ENCODE peak calls at places on chromosomes 12 and 14, in eight cellular contexts. One of them, this sample, is unnamed. For H3K4me1 and H3K9me3, the result is how much of the 10 kb centered on the place peaks cover.

GRCh38 chr12:108047130-108047550 is 81.9 kb upstream of the WSCD2 start:
- DNase-seq in cardiac muscle cell: no peak
- DNase-seq in mucosa of descending colon: no peak
- DNase-seq in heart right ventricle: peak
- DNase-seq in GM12878: no peak
- DNase-seq in pancreas: no peak
- DNase-seq in neural progenitor cell: no peak
- DNase-seq in upper lobe of right lung: no peak
- DNase-seq in this sample: no peak

GRCh38 chr12:18345021-18345735 is 83.9 kb downstream of the PIK3C2G start:
- DNase-seq in cardiac muscle cell: no peak
- DNase-seq in mucosa of descending colon: no peak
- DNase-seq in heart right ventricle: no peak
- DNase-seq in GM12878: no peak
- DNase-seq in pancreas: no peak
- DNase-seq in neural progenitor cell: no peak
- DNase-seq in upper lobe of right lung: no peak
- DNase-seq in this sample: no peak

GRCh38 chr12:81558031-81558430 is 201.1 kb downstream of the PPFIA2 start:
- DNase-seq in cardiac muscle cell: no peak
- DNase-seq in mucosa of descending colon: no peak
- DNase-seq in heart right ventricle: no peak
- DNase-seq in GM12878: no peak
- DNase-seq in pancreas: no peak
- DNase-seq in neural progenitor cell: no peak
- DNase-seq in upper lobe of right lung: no peak
- DNase-seq in this sample: no peak

GRCh38 chr14:23869078-23869719 is 84.4 kb upstream of the DHRS4 start:
- DNase-seq in cardiac muscle cell: no peak
- DNase-seq in mucosa of descending colon: no peak
- DNase-seq in heart right ventricle: no peak
- DNase-seq in GM12878: no peak
- DNase-seq in pancreas: no peak
- DNase-seq in neural progenitor cell: no peak
- DNase-seq in upper lobe of right lung: no peak
- DNase-seq in this sample: no peak

GRCh38 chr12:2638273-2639019 is 156.3 kb upstream of the FKBP4 start:
- DNase-seq in cardiac muscle cell: no peak
- DNase-seq in mucosa of descending colon: no peak
- DNase-seq in heart right ventricle: no peak
- DNase-seq in GM12878: no peak
- DNase-seq in pancreas: no peak
- DNase-seq in neural progenitor cell: no peak
- DNase-seq in upper lobe of right lung: no peak
- DNase-seq in this sample: no peak

GRCh38 chr12:83634726-83635267 is 948.1 kb downstream of the TMTC2 start:
- DNase-seq in cardiac muscle cell: no peak
- DNase-seq in mucosa of descending colon: no peak
- DNase-seq in heart right ventricle: no peak
- DNase-seq in GM12878: no peak
- DNase-seq in pancreas: no peak
- DNase-seq in neural progenitor cell: no peak
- DNase-seq in upper lobe of right lung: no peak
- DNase-seq in this sample: no peak

GRCh38 chr14:73237786-73238261 is 518 bp downstream of the PAPLN start:
- DNase-seq in cardiac muscle cell: peak
- DNase-seq in mucosa of descending colon: no peak
- DNase-seq in heart right ventricle: no peak
- DNase-seq in GM12878: no peak
- DNase-seq in pancreas: no peak
- DNase-seq in neural progenitor cell: peak
- DNase-seq in upper lobe of right lung: no peak
- DNase-seq in this sample: no peak

GRCh38 chr12:53561590-53561953 is 54.3 kb upstream of the NPFF start:
- DNase-seq in cardiac muscle cell: no peak
- DNase-seq in mucosa of descending colon: no peak
- DNase-seq in heart right ventricle: no peak
- DNase-seq in GM12878: no peak
- DNase-seq in pancreas: no peak
- DNase-seq in neural progenitor cell: no peak
- DNase-seq in upper lobe of right lung: no peak
- DNase-seq in this sample: no peak

GRCh38 chr12:101619026-101619827 is 24.5 kb downstream of the MYBPC1 start:
- DNase-seq in cardiac muscle cell: no peak
- DNase-seq in mucosa of descending colon: no peak
- DNase-seq in heart right ventricle: no peak
- DNase-seq in GM12878: no peak
- DNase-seq in pancreas: no peak
- DNase-seq in neural progenitor cell: no peak
- DNase-seq in upper lobe of right lung: no peak
- DNase-seq in this sample: no peak

GRCh38 chr12:47736877-47737676 is 11.8 kb upstream of the ENDOU start:
- DNase-seq in cardiac muscle cell: peak
- DNase-seq in mucosa of descending colon: peak
- DNase-seq in heart right ventricle: peak
- DNase-seq in GM12878: no peak
- DNase-seq in pancreas: peak
- DNase-seq in neural progenitor cell: no peak
- DNase-seq in upper lobe of right lung: peak
- DNase-seq in this sample: peak

GRCh38 chr12:52145941-52146821 is 45.6 kb downstream of the KRT80 start:
- DNase-seq in cardiac muscle cell: no peak
- DNase-seq in mucosa of descending colon: no peak
- DNase-seq in heart right ventricle: no peak
- DNase-seq in GM12878: no peak
- DNase-seq in pancreas: no peak
- DNase-seq in neural progenitor cell: no peak
- DNase-seq in upper lobe of right lung: no peak
- DNase-seq in this sample: no peak

GRCh38 chr12:4849024-4849594 is 60.6 kb upstream of the KCNA1 start:
- DNase-seq in cardiac muscle cell: peak
- DNase-seq in mucosa of descending colon: no peak
- DNase-seq in heart right ventricle: no peak
- DNase-seq in GM12878: no peak
- DNase-seq in pancreas: no peak
- DNase-seq in neural progenitor cell: peak
- DNase-seq in upper lobe of right lung: no peak
- DNase-seq in this sample: no peak

GRCh38 chr14:102501751-102502315 is 7.7 kb downstream of the ANKRD9 start:
- DNase-seq in cardiac muscle cell: no peak
- DNase-seq in mucosa of descending colon: no peak
- DNase-seq in heart right ventricle: no peak
- DNase-seq in GM12878: no peak
- DNase-seq in pancreas: peak
- DNase-seq in neural progenitor cell: no peak
- DNase-seq in upper lobe of right lung: no peak
- DNase-seq in this sample: no peak

GRCh38 chr12:2238111-2238510 is 185.3 kb downstream of the CACNA1C start:
- DNase-seq in cardiac muscle cell: no peak
- DNase-seq in mucosa of descending colon: no peak
- DNase-seq in heart right ventricle: no peak
- DNase-seq in GM12878: no peak
- DNase-seq in pancreas: no peak
- DNase-seq in neural progenitor cell: no peak
- DNase-seq in upper lobe of right lung: no peak
- DNase-seq in this sample: no peak

GRCh38 chr12:112741106-112741505 is 50.4 kb upstream of the RPH3A start:
- DNase-seq in cardiac muscle cell: no peak
- DNase-seq in mucosa of descending colon: no peak
- DNase-seq in heart right ventricle: no peak
- DNase-seq in GM12878: no peak
- DNase-seq in pancreas: no peak
- DNase-seq in neural progenitor cell: no peak
- DNase-seq in upper lobe of right lung: no peak
- DNase-seq in this sample: no peak

GRCh38 chr14:42224053-42224888 is 617.6 kb downstream of the LRFN5 start:
- DNase-seq in cardiac muscle cell: peak
- DNase-seq in mucosa of descending colon: peak
- DNase-seq in heart right ventricle: peak
- DNase-seq in GM12878: peak
- DNase-seq in pancreas: no peak
- DNase-seq in neural progenitor cell: peak
- DNase-seq in upper lobe of right lung: no peak
- DNase-seq in this sample: peak

GRCh38 chr14:34324363-34324795 is 137.7 kb downstream of the SPTSSA start:
- DNase-seq in cardiac muscle cell: peak
- DNase-seq in mucosa of descending colon: peak
- DNase-seq in heart right ventricle: peak
- DNase-seq in GM12878: no peak
- DNase-seq in pancreas: no peak
- DNase-seq in neural progenitor cell: peak
- DNase-seq in upper lobe of right lung: no peak
- DNase-seq in this sample: peak

GRCh38 chr12:130984183-130985058 is 30.7 kb downstream of the ADGRD1 start:
- DNase-seq in cardiac muscle cell: no peak
- DNase-seq in mucosa of descending colon: no peak
- DNase-seq in heart right ventricle: no peak
- DNase-seq in GM12878: no peak
- DNase-seq in pancreas: no peak
- DNase-seq in neural progenitor cell: no peak
- DNase-seq in upper lobe of right lung: no peak
- DNase-seq in this sample: no peak

GRCh38 chr12:46351861-46352595 is 20.5 kb downstream of the SLC38A2 start:
- DNase-seq in cardiac muscle cell: no peak
- DNase-seq in mucosa of descending colon: no peak
- DNase-seq in heart right ventricle: no peak
- DNase-seq in GM12878: no peak
- DNase-seq in pancreas: no peak
- DNase-seq in neural progenitor cell: no peak
- DNase-seq in upper lobe of right lung: no peak
- DNase-seq in this sample: no peak

DNA sequence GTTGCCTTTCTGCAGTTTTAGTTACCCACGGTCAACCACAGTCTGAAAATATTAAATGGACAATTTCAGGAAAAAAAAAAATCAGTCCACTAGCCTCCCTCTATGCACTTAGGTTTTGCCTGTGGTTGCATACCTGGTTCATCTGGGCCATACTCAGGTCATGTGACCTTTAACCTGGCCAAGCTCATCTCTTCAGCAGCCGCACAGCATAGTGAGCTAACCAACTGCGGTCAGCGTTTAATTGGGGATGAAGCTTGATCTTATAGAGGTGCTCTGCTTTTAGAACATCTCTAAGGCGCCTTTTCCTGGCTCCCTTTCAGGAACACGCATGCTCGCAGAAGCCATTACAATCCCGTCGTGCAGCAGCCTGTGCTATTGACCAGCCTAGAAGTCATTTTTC is 177.2 kb upstream of the HMGA2 start:
- DNase-seq in cardiac muscle cell: no peak
- DNase-seq in mucosa of descending colon: no peak
- DNase-seq in heart right ventricle: no peak
- DNase-seq in GM12878: no peak
- DNase-seq in pancreas: no peak
- DNase-seq in neural progenitor cell: no peak
- DNase-seq in upper lobe of right lung: no peak
- DNase-seq in this sample: no peak
- H3K4me1 ChIP-seq in cardiac muscle cell: under half
- H3K4me1 ChIP-seq in mucosa of descending colon: under half
- H3K4me1 ChIP-seq in heart right ventricle: under half
- H3K4me1 ChIP-seq in GM12878: under half
- H3K4me1 ChIP-seq in pancreas: under half
- H3K4me1 ChIP-seq in neural progenitor cell: under half
- H3K4me1 ChIP-seq in upper lobe of right lung: under half
- H3K4me1 ChIP-seq in this sample: under half

GRCh38 chr12:132562489-132563045 is 47.8 kb downstream of the LRCOL1 start:
- DNase-seq in cardiac muscle cell: no peak
- DNase-seq in mucosa of descending colon: no peak
- DNase-seq in heart right ventricle: no peak
- DNase-seq in GM12878: no peak
- DNase-seq in pancreas: no peak
- DNase-seq in neural progenitor cell: no peak
- DNase-seq in upper lobe of right lung: no peak
- DNase-seq in this sample: no peak

GRCh38 chr12:132560421-132560830 is 50.0 kb downstream of the LRCOL1 start:
- DNase-seq in cardiac muscle cell: peak
- DNase-seq in mucosa of descending colon: peak
- DNase-seq in heart right ventricle: no peak
- DNase-seq in GM12878: no peak
- DNase-seq in pancreas: no peak
- DNase-seq in neural progenitor cell: peak
- DNase-seq in upper lobe of right lung: no peak
- DNase-seq in this sample: peak

GRCh38 chr12:132559652-132560420 is 50.5 kb downstream of the LRCOL1 start:
- DNase-seq in cardiac muscle cell: peak
- DNase-seq in mucosa of descending colon: peak
- DNase-seq in heart right ventricle: no peak
- DNase-seq in GM12878: no peak
- DNase-seq in pancreas: no peak
- DNase-seq in neural progenitor cell: peak
- DNase-seq in upper lobe of right lung: no peak
- DNase-seq in this sample: peak

GRCh38 chr12:132560831-132561783 is 49.3 kb downstream of the LRCOL1 start:
- DNase-seq in cardiac muscle cell: peak
- DNase-seq in mucosa of descending colon: peak
- DNase-seq in heart right ventricle: peak
- DNase-seq in GM12878: peak
- DNase-seq in pancreas: no peak
- DNase-seq in neural progenitor cell: peak
- DNase-seq in upper lobe of right lung: peak
- DNase-seq in this sample: peak

DNA sequence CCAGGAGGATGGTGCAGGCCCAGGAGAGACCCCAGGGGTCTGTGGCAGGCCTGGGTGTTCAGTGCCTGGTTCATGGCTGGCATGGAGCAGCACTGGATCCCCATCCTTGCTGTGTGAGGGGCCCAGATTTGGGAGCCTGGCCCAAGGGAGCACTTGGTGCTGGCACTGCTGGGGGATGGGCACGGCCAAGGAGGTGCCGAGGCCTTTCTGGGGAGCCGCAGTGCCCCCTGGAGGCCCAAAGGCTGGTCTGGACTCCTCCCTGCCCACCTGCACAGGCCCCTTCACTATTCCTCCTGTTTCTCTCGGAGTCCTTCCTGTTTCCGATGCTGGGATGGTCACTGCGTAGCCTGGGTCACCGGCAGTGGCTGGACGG is 48.6 kb downstream of the LRCOL1 start:
- DNase-seq in cardiac muscle cell: peak
- DNase-seq in mucosa of descending colon: peak
- DNase-seq in heart right ventricle: no peak
- DNase-seq in GM12878: no peak
- DNase-seq in pancreas: no peak
- DNase-seq in neural progenitor cell: peak
- DNase-seq in upper lobe of right lung: no peak
- DNase-seq in this sample: no peak
- TF ChIP-seq CTCF in cardiac muscle cell: peak
- TF ChIP-seq CTCF in mucosa of descending colon: no peak
- TF ChIP-seq CTCF in heart right ventricle: peak
- TF ChIP-seq CTCF in GM12878: peak
- TF ChIP-seq CTCF in pancreas: no peak
- TF ChIP-seq CTCF in neural progenitor cell: peak
- TF ChIP-seq CTCF in upper lobe of right lung: no peak
- TF ChIP-seq CTCF in this sample: no peak

GRCh38 chr14:26995301-26995700 is 397.5 kb upstream of the NOVA1 start:
- DNase-seq in cardiac muscle cell: no peak
- DNase-seq in mucosa of descending colon: no peak
- DNase-seq in heart right ventricle: no peak
- DNase-seq in GM12878: no peak
- DNase-seq in pancreas: no peak
- DNase-seq in neural progenitor cell: no peak
- DNase-seq in upper lobe of right lung: no peak
- DNase-seq in this sample: no peak
- H3K9me3 ChIP-seq in cardiac muscle cell: under half
- H3K9me3 ChIP-seq in mucosa of descending colon: under half
- H3K9me3 ChIP-seq in heart right ventricle: under half
- H3K9me3 ChIP-seq in GM12878: under half
- H3K9me3 ChIP-seq in pancreas: under half
- H3K9me3 ChIP-seq in neural progenitor cell: under half
- H3K9me3 ChIP-seq in upper lobe of right lung: under half
- H3K9me3 ChIP-seq in this sample: under half

GRCh38 chr14:95153866-95154265 is 3.5 kb downstream of the DICER1 start:
- DNase-seq in cardiac muscle cell: no peak
- DNase-seq in mucosa of descending colon: no peak
- DNase-seq in heart right ventricle: no peak
- DNase-seq in GM12878: no peak
- DNase-seq in pancreas: no peak
- DNase-seq in neural progenitor cell: no peak
- DNase-seq in upper lobe of right lung: no peak
- DNase-seq in this sample: no peak
- H3K4me1 ChIP-seq in cardiac muscle cell: under half
- H3K4me1 ChIP-seq in mucosa of descending colon: under half
- H3K4me1 ChIP-seq in heart right ventricle: half or more
- H3K4me1 ChIP-seq in GM12878: under half
- H3K4me1 ChIP-seq in pancreas: under half
- H3K4me1 ChIP-seq in neural progenitor cell: under half
- H3K4me1 ChIP-seq in upper lobe of right lung: half or more
- H3K4me1 ChIP-seq in this sample: under half